ENCODE peak calls at places on chromosomes 12 and 14, in nine cellular contexts. One of them, this sample, is unnamed.

GRCh38 chr12:113467154-113467513 is 4.5 kb downstream of the LHX5 start:
- DNase-seq in M059J: no peak
- DNase-seq in GM13977: peak
- DNase-seq in stimulated activated CD4-positive, alpha-beta T cell treated with anti-CD3 and anti-CD28 coated beads, Interleukin-1b, Interleukin-23, amount 100 ng/mL, for 4 hours: no peak
- DNase-seq in H4: no peak
- DNase-seq in kidney tubule cell: no peak
- DNase-seq in CD8-positive, alpha-beta memory T cell: no peak
- DNase-seq in HCEC 1CT: no peak
- DNase-seq in NAMALWA: no peak
- DNase-seq in this sample: no peak

GRCh38 chr14:96362071-96362964 is 823 bp downstream of the ATG2B start:
- DNase-seq in M059J: peak
- DNase-seq in GM13977: peak
- DNase-seq in stimulated activated CD4-positive, alpha-beta T cell treated with anti-CD3 and anti-CD28 coated beads, Interleukin-1b, Interleukin-23, amount 100 ng/mL, for 4 hours: peak
- DNase-seq in H4: peak
- DNase-seq in kidney tubule cell: peak
- DNase-seq in CD8-positive, alpha-beta memory T cell: peak
- DNase-seq in HCEC 1CT: peak
- DNase-seq in NAMALWA: peak
- DNase-seq in this sample: peak

GRCh38 chr12:104599985-104600712 is 143.4 kb downstream of the CHST11 start:
- DNase-seq in M059J: no peak
- DNase-seq in GM13977: no peak
- DNase-seq in stimulated activated CD4-positive, alpha-beta T cell treated with anti-CD3 and anti-CD28 coated beads, Interleukin-1b, Interleukin-23, amount 100 ng/mL, for 4 hours: no peak
- DNase-seq in H4: no peak
- DNase-seq in kidney tubule cell: no peak
- DNase-seq in CD8-positive, alpha-beta memory T cell: no peak
- DNase-seq in HCEC 1CT: no peak
- DNase-seq in NAMALWA: no peak
- DNase-seq in this sample: no peak

GRCh38 chr12:2341871-2342270 is 289.1 kb downstream of the CACNA1C start:
- DNase-seq in M059J: peak
- DNase-seq in GM13977: no peak
- DNase-seq in stimulated activated CD4-positive, alpha-beta T cell treated with anti-CD3 and anti-CD28 coated beads, Interleukin-1b, Interleukin-23, amount 100 ng/mL, for 4 hours: no peak
- DNase-seq in H4: peak
- DNase-seq in kidney tubule cell: peak
- DNase-seq in CD8-positive, alpha-beta memory T cell: no peak
- DNase-seq in HCEC 1CT: peak
- DNase-seq in NAMALWA: no peak
- DNase-seq in this sample: no peak

GRCh38 chr14:37116933-37117844 is 55.2 kb downstream of the SLC25A21 start:
- DNase-seq in M059J: peak
- DNase-seq in GM13977: no peak
- DNase-seq in stimulated activated CD4-positive, alpha-beta T cell treated with anti-CD3 and anti-CD28 coated beads, Interleukin-1b, Interleukin-23, amount 100 ng/mL, for 4 hours: no peak
- DNase-seq in H4: peak
- DNase-seq in kidney tubule cell: peak
- DNase-seq in CD8-positive, alpha-beta memory T cell: no peak
- DNase-seq in HCEC 1CT: peak
- DNase-seq in NAMALWA: no peak
- DNase-seq in this sample: peak

GRCh38 chr12:28040251-28040650 is 67.7 kb upstream of the PTHLH start:
- DNase-seq in M059J: no peak
- DNase-seq in GM13977: no peak
- DNase-seq in stimulated activated CD4-positive, alpha-beta T cell treated with anti-CD3 and anti-CD28 coated beads, Interleukin-1b, Interleukin-23, amount 100 ng/mL, for 4 hours: no peak
- DNase-seq in H4: no peak
- DNase-seq in kidney tubule cell: no peak
- DNase-seq in CD8-positive, alpha-beta memory T cell: no peak
- DNase-seq in HCEC 1CT: no peak
- DNase-seq in NAMALWA: no peak
- DNase-seq in this sample: no peak

GRCh38 chr14:72892879-72893635 is 844 bp downstream of the DPF3 start:
- DNase-seq in M059J: peak
- DNase-seq in GM13977: peak
- DNase-seq in stimulated activated CD4-positive, alpha-beta T cell treated with anti-CD3 and anti-CD28 coated beads, Interleukin-1b, Interleukin-23, amount 100 ng/mL, for 4 hours: peak
- DNase-seq in H4: no peak
- DNase-seq in kidney tubule cell: peak
- DNase-seq in CD8-positive, alpha-beta memory T cell: peak
- DNase-seq in HCEC 1CT: no peak
- DNase-seq in NAMALWA: no peak
- DNase-seq in this sample: no peak

GRCh38 chr12:13203028-13203922 is 6.7 kb downstream of the EMP1 start:
- DNase-seq in M059J: no peak
- DNase-seq in GM13977: peak
- DNase-seq in stimulated activated CD4-positive, alpha-beta T cell treated with anti-CD3 and anti-CD28 coated beads, Interleukin-1b, Interleukin-23, amount 100 ng/mL, for 4 hours: no peak
- DNase-seq in H4: no peak
- DNase-seq in kidney tubule cell: no peak
- DNase-seq in CD8-positive, alpha-beta memory T cell: no peak
- DNase-seq in HCEC 1CT: no peak
- DNase-seq in NAMALWA: peak
- DNase-seq in this sample: no peak

GRCh38 chr12:131527092-131527491 is 183.8 kb upstream of the SFSWAP start:
- DNase-seq in M059J: no peak
- DNase-seq in GM13977: no peak
- DNase-seq in stimulated activated CD4-positive, alpha-beta T cell treated with anti-CD3 and anti-CD28 coated beads, Interleukin-1b, Interleukin-23, amount 100 ng/mL, for 4 hours: no peak
- DNase-seq in H4: no peak
- DNase-seq in kidney tubule cell: no peak
- DNase-seq in CD8-positive, alpha-beta memory T cell: no peak
- DNase-seq in HCEC 1CT: no peak
- DNase-seq in NAMALWA: no peak
- DNase-seq in this sample: no peak

GRCh38 chr14:89137514-89138163 is 279.4 kb downstream of the FOXN3 start:
- DNase-seq in M059J: peak
- DNase-seq in GM13977: no peak
- DNase-seq in stimulated activated CD4-positive, alpha-beta T cell treated with anti-CD3 and anti-CD28 coated beads, Interleukin-1b, Interleukin-23, amount 100 ng/mL, for 4 hours: no peak
- DNase-seq in H4: peak
- DNase-seq in kidney tubule cell: peak
- DNase-seq in CD8-positive, alpha-beta memory T cell: no peak
- DNase-seq in HCEC 1CT: peak
- DNase-seq in NAMALWA: no peak
- DNase-seq in this sample: no peak

GRCh38 chr12:15209782-15210181 is 11.4 kb downstream of the RERG start:
- DNase-seq in M059J: peak
- DNase-seq in GM13977: no peak
- DNase-seq in stimulated activated CD4-positive, alpha-beta T cell treated with anti-CD3 and anti-CD28 coated beads, Interleukin-1b, Interleukin-23, amount 100 ng/mL, for 4 hours: no peak
- DNase-seq in H4: no peak
- DNase-seq in kidney tubule cell: peak
- DNase-seq in CD8-positive, alpha-beta memory T cell: no peak
- DNase-seq in HCEC 1CT: peak
- DNase-seq in NAMALWA: no peak
- DNase-seq in this sample: no peak

GRCh38 chr12:66196806-66197205 is 7.8 kb downstream of the IRAK3 start:
- DNase-seq in M059J: no peak
- DNase-seq in GM13977: peak
- DNase-seq in stimulated activated CD4-positive, alpha-beta T cell treated with anti-CD3 and anti-CD28 coated beads, Interleukin-1b, Interleukin-23, amount 100 ng/mL, for 4 hours: no peak
- DNase-seq in H4: no peak
- DNase-seq in kidney tubule cell: no peak
- DNase-seq in CD8-positive, alpha-beta memory T cell: no peak
- DNase-seq in HCEC 1CT: no peak
- DNase-seq in NAMALWA: peak
- DNase-seq in this sample: no peak

GRCh38 chr12:94230357-94230905 is 82.1 kb downstream of the PLXNC1 start:
- DNase-seq in M059J: no peak
- DNase-seq in GM13977: no peak
- DNase-seq in stimulated activated CD4-positive, alpha-beta T cell treated with anti-CD3 and anti-CD28 coated beads, Interleukin-1b, Interleukin-23, amount 100 ng/mL, for 4 hours: no peak
- DNase-seq in H4: no peak
- DNase-seq in kidney tubule cell: peak
- DNase-seq in CD8-positive, alpha-beta memory T cell: no peak
- DNase-seq in HCEC 1CT: no peak
- DNase-seq in NAMALWA: no peak
- DNase-seq in this sample: no peak

GRCh38 chr12:24997970-24998582 is 49.2 kb upstream of the BCAT1 start:
- DNase-seq in M059J: peak
- DNase-seq in GM13977: peak
- DNase-seq in stimulated activated CD4-positive, alpha-beta T cell treated with anti-CD3 and anti-CD28 coated beads, Interleukin-1b, Interleukin-23, amount 100 ng/mL, for 4 hours: no peak
- DNase-seq in H4: peak
- DNase-seq in kidney tubule cell: peak
- DNase-seq in CD8-positive, alpha-beta memory T cell: no peak
- DNase-seq in HCEC 1CT: peak
- DNase-seq in NAMALWA: peak
- DNase-seq in this sample: no peak

GRCh38 chr12:54191550-54192022 is 2.8 kb upstream of the SMUG1 start:
- DNase-seq in M059J: peak
- DNase-seq in GM13977: peak
- DNase-seq in stimulated activated CD4-positive, alpha-beta T cell treated with anti-CD3 and anti-CD28 coated beads, Interleukin-1b, Interleukin-23, amount 100 ng/mL, for 4 hours: peak
- DNase-seq in H4: peak
- DNase-seq in kidney tubule cell: peak
- DNase-seq in CD8-positive, alpha-beta memory T cell: peak
- DNase-seq in HCEC 1CT: peak
- DNase-seq in NAMALWA: peak
- DNase-seq in this sample: peak

GRCh38 chr12:113647048-113647447 is 175.4 kb upstream of the LHX5 start:
- DNase-seq in M059J: peak
- DNase-seq in GM13977: no peak
- DNase-seq in stimulated activated CD4-positive, alpha-beta T cell treated with anti-CD3 and anti-CD28 coated beads, Interleukin-1b, Interleukin-23, amount 100 ng/mL, for 4 hours: no peak
- DNase-seq in H4: no peak
- DNase-seq in kidney tubule cell: no peak
- DNase-seq in CD8-positive, alpha-beta memory T cell: no peak
- DNase-seq in HCEC 1CT: no peak
- DNase-seq in NAMALWA: peak
- DNase-seq in this sample: no peak

This sample was measured in NCI-H460.